ENCODE peak calls at places on chromosomes 11 and 22, in five cellular contexts. P, C, J, B and S are unnamed samples.

GRCh38 chr22:41812805-41813545 is 12.5 kb downstream of the CCDC134 start:
- DNase-seq in P (no peak), J (no peak), C (no peak), B (no peak), S (no peak)

GRCh38 chr22:26673485-26673884 is 16.1 kb downstream of the MIAT start:
- DNase-seq in C (no peak), J (peak; percentile 42), P (no peak), B (peak; percentile 22), S (peak; percentile 81)

GRCh38 chr11:75428301-75428724 is 4.7 kb downstream of the KLHL35 start:
- DNase-seq in P (peak; percentile 93), B (peak; percentile 84), J (peak; percentile 95), C (no peak), S (peak; percentile 92)

GRCh38 chr11:118100691-118101232 is 14.0 kb upstream of the SMIM35 start:
- DNase-seq in J (no peak), P (no peak), C (no peak), B (no peak), S (no peak)

GRCh38 chr11:42034821-42035220 is 575.4 kb upstream of the LRRC4C start:
- DNase-seq in P (no peak), B (no peak), J (no peak), C (no peak), S (no peak)

GRCh38 chr11:73048446-73048845 is 93.7 kb downstream of the FCHSD2 start:
- DNase-seq in C (no peak), J (no peak), P (no peak), B (no peak), S (no peak)

GRCh38 chr11:130381317-130381716 is 47.1 kb downstream of the ADAMTS8 start:
- DNase-seq in C (no peak), J (no peak), B (no peak), P (no peak), S (no peak)

GRCh38 chr22:50739894-50740293 is 1.9 kb downstream of the ACR start:
- DNase-seq in P (no peak), J (no peak), B (no peak), C (no peak), S (no peak)

GRCh38 chr11:10307411-10308207 is 2.7 kb downstream of the ADM start:
- DNase-seq in C (no peak), B (peak; percentile 89), J (peak; percentile 89), P (peak; percentile 80), S (peak; percentile 98)

GRCh38 chr11:93939084-93939780 is 81.9 kb upstream of the HEPHL1 start:
- DNase-seq in B (no peak), C (no peak), P (no peak), J (peak; percentile 12), S (peak; percentile 52)

GRCh38 chr11:115290479-115291390 is 213.5 kb downstream of the CADM1 start:
- DNase-seq in B (no peak), J (no peak), C (no peak), P (no peak), S (no peak)

GRCh38 chr11:14783788-14784187 is 108.2 kb downstream of the CYP2R1 start:
- DNase-seq in C (no peak), B (no peak), J (no peak), P (no peak), S (no peak)

GRCh38 chr11:114208371-114208770 is 87.8 kb upstream of the NNMT start:
- DNase-seq in P (no peak), C (no peak), J (no peak), B (no peak), S (no peak)

GRCh38 chr22:38415046-38415445 is 40.0 kb downstream of the KCNJ4 start:
- DNase-seq in J (no peak), P (no peak), B (no peak), C (no peak), S (no peak)

DNA sequence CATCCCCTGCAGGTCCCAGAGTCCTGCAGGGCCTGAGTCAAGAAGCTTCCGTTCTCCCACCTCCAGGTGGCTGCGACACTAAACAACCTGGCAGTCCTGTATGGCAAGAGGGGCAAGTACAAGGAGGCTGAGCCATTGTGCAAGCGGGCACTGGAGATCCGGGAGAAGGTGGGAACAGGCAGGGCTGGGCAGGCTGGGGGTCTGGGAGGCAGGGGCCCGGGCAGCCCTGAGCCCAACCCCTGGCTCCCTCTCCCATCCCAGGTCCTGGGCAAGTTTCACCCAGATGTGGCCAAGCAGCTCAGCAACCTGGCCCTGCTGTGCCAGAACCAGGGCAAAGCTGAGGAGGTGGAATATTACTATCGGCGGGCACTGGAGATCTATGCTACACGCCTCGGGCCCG is 4.7 kb upstream of the RAB1B start:
- DNase-seq in P (no peak), B (no peak), J (no peak), C (no peak), S (no peak)
- H3K36me3 ChIP-seq in P (peaks cover 58% of the 10 kb centered on the region), B (no peaks in the 10 kb centered on the region), J (peaks cover 50% of the 10 kb centered on the region), C (peaks cover 4% of the 10 kb centered on the region), S (peaks cover 10% of the 10 kb centered on the region)

GRCh38 chr11:63866211-63866610 is 27.3 kb downstream of the MARK2 start:
- DNase-seq in C (no peak), J (peak; percentile 58), P (no peak), B (peak; percentile 85), S (peak; percentile 52)
- H3K4me1 ChIP-seq in C (peaks cover 22% of the 10 kb centered on the region), J (peaks cover 46% of the 10 kb centered on the region), P (peaks cover 83% of the 10 kb centered on the region), B (peaks cover 81% of the 10 kb centered on the region), S (peaks cover 23% of the 10 kb centered on the region)

DNA sequence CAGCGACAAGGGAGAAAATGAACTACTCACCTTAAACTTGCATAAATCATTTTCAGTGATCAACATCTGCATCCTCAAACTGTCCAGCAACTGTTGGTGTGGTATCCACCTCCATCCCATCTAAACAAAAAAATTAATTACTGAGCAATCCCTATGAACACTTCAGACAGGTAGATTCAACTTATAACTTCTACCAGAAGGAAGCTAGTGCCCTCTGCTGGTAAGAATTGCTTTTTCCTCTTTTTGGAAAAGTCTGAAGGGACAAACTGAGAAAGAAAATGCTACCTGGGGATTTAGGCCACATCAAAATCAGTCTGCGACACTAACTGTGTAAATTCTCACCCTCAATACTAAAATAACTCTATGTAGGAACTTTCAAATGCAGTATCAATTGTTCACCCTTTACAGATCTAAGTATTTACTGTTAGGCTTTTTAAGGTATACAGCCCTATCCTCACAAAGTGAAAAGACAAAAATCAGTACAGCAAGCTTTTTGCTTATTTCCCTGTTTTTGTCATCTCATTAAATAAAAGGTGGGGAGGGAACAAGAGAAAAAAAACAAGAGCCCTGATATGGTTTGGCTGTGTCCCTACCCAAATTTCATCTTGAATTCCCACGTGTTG is 17.9 kb downstream of the CLNS1A start:
- DNase-seq in P (no peak), C (peak; percentile 64), B (no peak), J (peak; percentile 86), S (peak; percentile 58)
- H3K36me3 ChIP-seq in P (peaks cover 93% of the 10 kb centered on the region), C (peaks cover 35% of the 10 kb centered on the region), B (no peaks in the 10 kb centered on the region), J (peaks cover 56% of the 10 kb centered on the region), S (peaks cover 42% of the 10 kb centered on the region)

GRCh38 chr22:30607300-30607930 is 441 bp downstream of the TCN2 start:
- DNase-seq in P (no peak), B (no peak), C (no peak), J (no peak), S (no peak)
- H3K4me1 ChIP-seq in P (peaks cover 58% of the 10 kb centered on the region), B (peaks cover 62% of the 10 kb centered on the region), C (peaks cover 3% of the 10 kb centered on the region), J (peaks cover 29% of the 10 kb centered on the region), S (peaks cover 23% of the 10 kb centered on the region)

DNA sequence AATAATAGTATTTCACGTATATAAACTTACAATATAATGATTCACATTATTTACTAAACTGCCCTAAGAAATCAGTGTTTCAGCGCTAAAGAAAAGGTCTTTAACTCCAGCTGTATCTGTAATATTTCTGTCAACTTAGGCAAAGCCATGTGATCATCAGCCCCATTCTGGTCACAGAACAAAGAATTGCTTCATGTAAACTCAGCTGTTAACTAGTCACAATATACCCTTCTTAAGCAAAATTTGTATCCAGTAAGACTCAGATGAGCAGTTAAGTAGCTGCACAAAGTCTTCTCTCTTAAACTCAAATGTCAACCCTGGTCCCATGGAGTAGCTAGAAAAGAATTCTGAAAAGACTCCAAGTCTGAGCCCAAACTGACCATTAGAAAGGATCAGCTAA is 26.6 kb downstream of the HPS5 start:
- DNase-seq in J (no peak), P (no peak), C (no peak), B (no peak), S (no peak)
- H3K36me3 ChIP-seq in J (peaks cover 96% of the 10 kb centered on the region), P (peaks cover 100% of the 10 kb centered on the region), C (peaks cover 42% of the 10 kb centered on the region), B (no peaks in the 10 kb centered on the region), S (peaks cover 66% of the 10 kb centered on the region)

GRCh38 chr11:498297-499181 is 8.5 kb downstream of the RNH1 start:
- DNase-seq in C (no peak), J (no peak), P (no peak), B (no peak), S (no peak)
- H3K4me1 ChIP-seq in C (peaks cover 3% of the 10 kb centered on the region), J (peaks cover 12% of the 10 kb centered on the region), P (peaks cover 31% of the 10 kb centered on the region), B (peaks cover 15% of the 10 kb centered on the region), S (peaks cover 5% of the 10 kb centered on the region)

GRCh38 chr22:46107089-46107664 is 43.1 kb upstream of the PPARA start:
- DNase-seq in J (no peak), C (no peak), B (peak; percentile 56), P (no peak), S (peak; percentile 44)
- H3K36me3 ChIP-seq in J (peaks cover 78% of the 10 kb centered on the region), C (no peaks in the 10 kb centered on the region), B (no peaks in the 10 kb centered on the region), P (peaks cover 92% of the 10 kb centered on the region), S (peaks cover 25% of the 10 kb centered on the region)